ENCODE peak calls at places on chromosomes 3 and 15, in five cellular contexts. One of them, this sample, is unnamed.

GRCh38 chr3:126431103-126431534 is 36.4 kb downstream of the CFAP100 start:
- DNase-seq in WERI-Rb-1: no peak
- DNase-seq in sigmoid colon: no peak
- DNase-seq in ovary: no peak
- DNase-seq in uterus: no peak
- DNase-seq in this sample: peak

GRCh38 chr3:33047842-33048834 is 48.8 kb downstream of the GLB1 start:
- DNase-seq in WERI-Rb-1: no peak
- DNase-seq in sigmoid colon: no peak
- DNase-seq in ovary: no peak
- DNase-seq in uterus: no peak
- DNase-seq in this sample: peak

GRCh38 chr3:10223676-10224639 is 24.3 kb upstream of the TATDN2 start:
- DNase-seq in WERI-Rb-1: no peak
- DNase-seq in sigmoid colon: no peak
- DNase-seq in ovary: no peak
- DNase-seq in uterus: no peak
- DNase-seq in this sample: peak

GRCh38 chr3:110711130-110711832 is 360.3 kb upstream of the NECTIN3 start:
- DNase-seq in WERI-Rb-1: no peak
- DNase-seq in sigmoid colon: no peak
- DNase-seq in ovary: no peak
- DNase-seq in uterus: no peak
- DNase-seq in this sample: no peak

GRCh38 chr3:170081079-170081741 is 43.4 kb downstream of the GPR160 start:
- DNase-seq in WERI-Rb-1: no peak
- DNase-seq in sigmoid colon: no peak
- DNase-seq in ovary: no peak
- DNase-seq in uterus: no peak
- DNase-seq in this sample: no peak

GRCh38 chr3:181086011-181086410 is 96.5 kb upstream of the DNAJC19 start:
- DNase-seq in WERI-Rb-1: no peak
- DNase-seq in sigmoid colon: no peak
- DNase-seq in ovary: no peak
- DNase-seq in uterus: no peak
- DNase-seq in this sample: no peak

GRCh38 chr3:69425249-69425648 is 39.4 kb upstream of the FRMD4B start:
- DNase-seq in WERI-Rb-1: peak
- DNase-seq in sigmoid colon: no peak
- DNase-seq in ovary: no peak
- DNase-seq in uterus: no peak
- DNase-seq in this sample: no peak

GRCh38 chr3:195441971-195442572 is 748 bp downstream of the ACAP2 start:
- DNase-seq in WERI-Rb-1: peak
- DNase-seq in sigmoid colon: peak
- DNase-seq in ovary: no peak
- DNase-seq in uterus: peak
- DNase-seq in this sample: peak

GRCh38 chr15:95869920-95870319 is 460.6 kb upstream of the NR2F2 start:
- DNase-seq in WERI-Rb-1: no peak
- DNase-seq in sigmoid colon: no peak
- DNase-seq in ovary: no peak
- DNase-seq in uterus: no peak
- DNase-seq in this sample: no peak

GRCh38 chr3:141876381-141876890 is at the start of gene ATP1B3:
- DNase-seq in WERI-Rb-1: peak
- DNase-seq in sigmoid colon: peak
- DNase-seq in ovary: peak
- DNase-seq in uterus: peak
- DNase-seq in this sample: peak

GRCh38 chr15:29888651-29889050 is 66.4 kb upstream of the TJP1 start:
- DNase-seq in WERI-Rb-1: no peak
- DNase-seq in sigmoid colon: no peak
- DNase-seq in ovary: no peak
- DNase-seq in uterus: no peak
- DNase-seq in this sample: no peak

GRCh38 chr3:30631237-30631961 is 25.0 kb downstream of the TGFBR2 start:
- DNase-seq in WERI-Rb-1: no peak
- DNase-seq in sigmoid colon: no peak
- DNase-seq in ovary: no peak
- DNase-seq in uterus: no peak
- DNase-seq in this sample: no peak

GRCh38 chr3:108408883-108409612 is 101.3 kb downstream of the MYH15 start:
- DNase-seq in WERI-Rb-1: no peak
- DNase-seq in sigmoid colon: no peak
- DNase-seq in ovary: no peak
- DNase-seq in uterus: no peak
- DNase-seq in this sample: no peak

GRCh38 chr15:89809093-89809786 is 5.4 kb downstream of the ANPEP start:
- DNase-seq in WERI-Rb-1: no peak
- DNase-seq in sigmoid colon: no peak
- DNase-seq in ovary: no peak
- DNase-seq in uterus: no peak
- DNase-seq in this sample: no peak

GRCh38 chr15:71335591-71335990 is 220.3 kb downstream of the THSD4 start:
- DNase-seq in WERI-Rb-1: no peak
- DNase-seq in sigmoid colon: no peak
- DNase-seq in ovary: no peak
- DNase-seq in uterus: no peak
- DNase-seq in this sample: no peak

GRCh38 chr15:71333839-71334238 is 218.6 kb downstream of the THSD4 start:
- DNase-seq in WERI-Rb-1: no peak
- DNase-seq in sigmoid colon: no peak
- DNase-seq in ovary: no peak
- DNase-seq in uterus: no peak
- DNase-seq in this sample: no peak

GRCh38 chr15:71334874-71335273 is 219.6 kb downstream of the THSD4 start:
- DNase-seq in WERI-Rb-1: peak
- DNase-seq in sigmoid colon: no peak
- DNase-seq in ovary: no peak
- DNase-seq in uterus: no peak
- DNase-seq in this sample: no peak

GRCh38 chr15:71332605-71333004 is 217.3 kb downstream of the THSD4 start:
- DNase-seq in WERI-Rb-1: no peak
- DNase-seq in sigmoid colon: no peak
- DNase-seq in ovary: no peak
- DNase-seq in uterus: no peak
- DNase-seq in this sample: no peak

GRCh38 chr15:71334434-71334833 is 219.2 kb downstream of the THSD4 start:
- DNase-seq in WERI-Rb-1: no peak
- DNase-seq in sigmoid colon: no peak
- DNase-seq in ovary: no peak
- DNase-seq in uterus: no peak
- DNase-seq in this sample: no peak
- H3K4me3 ChIP-seq in WERI-Rb-1: no peak
- H3K4me3 ChIP-seq in sigmoid colon: no peak
- H3K4me3 ChIP-seq in ovary: no peak
- H3K4me3 ChIP-seq in uterus: no peak
- H3K4me3 ChIP-seq in this sample: no peak

GRCh38 chr3:59856921-59857320 is 807.1 kb upstream of the CFAP20DC start:
- DNase-seq in WERI-Rb-1: peak
- DNase-seq in sigmoid colon: no peak
- DNase-seq in ovary: no peak
- DNase-seq in uterus: no peak
- DNase-seq in this sample: no peak
- TF ChIP-seq CTCF in WERI-Rb-1: no peak
- TF ChIP-seq CTCF in sigmoid colon: no peak
- TF ChIP-seq CTCF in ovary: no peak
- TF ChIP-seq CTCF in uterus: no peak
- TF ChIP-seq CTCF in this sample: no peak

DNA sequence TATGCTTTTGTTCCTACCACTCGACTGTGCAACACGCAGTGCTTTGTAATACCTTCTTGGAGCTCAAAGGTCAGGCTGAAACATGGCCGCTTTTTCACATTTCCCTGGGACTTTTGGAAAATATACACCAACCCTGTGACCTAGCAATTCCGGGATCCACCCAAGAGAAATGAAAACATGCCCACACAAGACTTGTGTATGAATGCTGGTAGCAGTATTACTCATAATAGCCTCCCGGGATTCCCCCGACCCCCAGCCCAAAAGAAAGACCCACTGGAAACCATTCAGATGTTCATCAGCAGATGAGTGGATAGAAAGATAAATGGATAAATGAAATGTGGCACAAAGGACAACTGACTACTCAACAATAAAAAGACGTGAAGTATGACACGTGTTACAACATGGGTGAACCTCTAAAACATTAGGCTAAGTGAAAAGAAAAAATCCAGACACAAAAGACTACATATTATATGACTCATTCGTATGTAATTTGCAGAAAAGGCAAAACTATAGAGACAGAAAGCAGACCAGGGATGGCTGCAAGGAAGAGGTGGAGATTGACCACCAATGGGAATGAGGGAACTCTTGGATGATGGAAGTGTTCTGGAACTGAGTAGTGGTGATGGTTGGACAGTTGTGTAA is 104.1 kb downstream of the PGPEP1L start:
- DNase-seq in WERI-Rb-1: no peak
- DNase-seq in sigmoid colon: no peak
- DNase-seq in ovary: no peak
- DNase-seq in uterus: no peak
- DNase-seq in this sample: no peak
- H3K4me3 ChIP-seq in WERI-Rb-1: no peak
- H3K4me3 ChIP-seq in sigmoid colon: no peak
- H3K4me3 ChIP-seq in ovary: no peak
- H3K4me3 ChIP-seq in uterus: no peak
- H3K4me3 ChIP-seq in this sample: no peak

DNA sequence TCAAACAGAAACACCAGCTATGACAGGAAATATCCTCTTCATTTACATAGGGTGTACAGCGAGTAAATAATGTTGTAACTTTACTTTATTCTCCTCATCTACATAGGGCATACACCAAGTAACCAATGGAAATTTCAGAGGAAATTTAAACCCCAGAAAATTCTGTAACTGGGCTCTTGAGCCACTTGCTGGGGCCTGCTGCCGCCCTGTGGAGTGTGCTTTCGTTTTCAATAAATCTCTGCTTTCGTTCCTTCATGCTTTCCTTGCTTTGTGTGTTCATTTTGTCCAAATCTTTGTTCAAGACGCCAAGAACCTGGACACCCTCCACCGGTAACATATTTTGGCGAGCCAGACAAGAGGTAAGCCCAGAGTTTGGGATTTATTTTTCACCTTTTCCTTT is 990.4 kb upstream of the CADM2 start:
- DNase-seq in WERI-Rb-1: no peak
- DNase-seq in sigmoid colon: no peak
- DNase-seq in ovary: no peak
- DNase-seq in uterus: no peak
- DNase-seq in this sample: no peak
- TF ChIP-seq CTCF in WERI-Rb-1: no peak
- TF ChIP-seq CTCF in sigmoid colon: no peak
- TF ChIP-seq CTCF in ovary: no peak
- TF ChIP-seq CTCF in uterus: no peak
- TF ChIP-seq CTCF in this sample: no peak

GRCh38 chr3:49019941-49020334 is 1.6 kb upstream of the DALRD3 start:
- DNase-seq in WERI-Rb-1: no peak
- DNase-seq in sigmoid colon: no peak
- DNase-seq in ovary: peak
- DNase-seq in uterus: no peak
- DNase-seq in this sample: no peak
- H3K4me3 ChIP-seq in WERI-Rb-1: peak
- H3K4me3 ChIP-seq in sigmoid colon: peak
- H3K4me3 ChIP-seq in ovary: peak
- H3K4me3 ChIP-seq in uterus: peak
- H3K4me3 ChIP-seq in this sample: peak

DNA sequence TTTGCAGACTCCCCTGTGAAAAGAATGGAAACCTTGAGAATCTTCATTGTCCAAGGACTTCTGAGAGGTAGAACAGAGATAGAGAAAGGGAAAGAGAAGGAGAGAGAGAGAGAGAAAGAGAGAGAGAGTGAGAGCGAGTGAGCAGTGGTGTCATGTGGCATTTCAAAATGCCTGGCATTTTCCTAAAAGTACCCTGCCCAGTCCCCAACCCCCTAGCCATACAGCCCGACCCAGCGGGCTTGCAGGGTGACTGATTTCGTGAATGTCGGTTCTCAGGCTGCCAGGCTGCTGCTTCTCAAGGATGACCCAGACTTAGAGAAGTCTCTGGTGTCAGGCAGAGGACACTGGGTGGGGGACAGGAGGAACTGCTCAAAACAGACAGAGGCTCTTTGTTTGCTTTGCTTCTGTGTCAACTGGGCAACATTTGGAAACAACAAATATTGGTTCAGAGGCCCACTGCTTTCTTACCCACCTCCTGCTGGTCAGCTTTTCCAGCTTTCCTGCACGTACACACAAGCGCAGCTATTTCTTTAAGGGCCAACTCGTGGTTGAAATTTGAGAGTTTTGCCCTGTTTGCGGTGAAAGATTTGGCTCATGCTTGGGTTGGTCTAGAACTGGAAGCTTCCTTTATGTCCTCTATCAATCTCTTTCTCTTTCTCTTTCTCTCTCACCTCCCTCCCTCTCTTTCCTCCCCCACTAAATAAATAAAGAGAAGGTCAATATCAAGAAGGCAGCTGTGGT is 3.7 kb upstream of the TF start:
- DNase-seq in WERI-Rb-1: no peak
- DNase-seq in sigmoid colon: no peak
- DNase-seq in ovary: no peak
- DNase-seq in uterus: no peak
- DNase-seq in this sample: no peak
- TF ChIP-seq CTCF in WERI-Rb-1: no peak
- TF ChIP-seq CTCF in sigmoid colon: no peak
- TF ChIP-seq CTCF in ovary: no peak
- TF ChIP-seq CTCF in uterus: no peak
- TF ChIP-seq CTCF in this sample: no peak

GRCh38 chr3:192887701-192888100 is 30.0 kb downstream of the MB21D2 start:
- DNase-seq in WERI-Rb-1: no peak
- DNase-seq in sigmoid colon: no peak
- DNase-seq in ovary: no peak
- DNase-seq in uterus: no peak
- DNase-seq in this sample: no peak

GRCh38 chr3:192884831-192885356 is 32.8 kb downstream of the MB21D2 start:
- DNase-seq in WERI-Rb-1: no peak
- DNase-seq in sigmoid colon: no peak
- DNase-seq in ovary: no peak
- DNase-seq in uterus: no peak
- DNase-seq in this sample: no peak

GRCh38 chr3:192885374-192885773 is 32.3 kb downstream of the MB21D2 start:
- DNase-seq in WERI-Rb-1: no peak
- DNase-seq in sigmoid colon: no peak
- DNase-seq in ovary: no peak
- DNase-seq in uterus: no peak
- DNase-seq in this sample: no peak

GRCh38 chr3:192888121-192888520 is 29.5 kb downstream of the MB21D2 start:
- DNase-seq in WERI-Rb-1: no peak
- DNase-seq in sigmoid colon: no peak
- DNase-seq in ovary: no peak
- DNase-seq in uterus: no peak
- DNase-seq in this sample: no peak

DNA sequence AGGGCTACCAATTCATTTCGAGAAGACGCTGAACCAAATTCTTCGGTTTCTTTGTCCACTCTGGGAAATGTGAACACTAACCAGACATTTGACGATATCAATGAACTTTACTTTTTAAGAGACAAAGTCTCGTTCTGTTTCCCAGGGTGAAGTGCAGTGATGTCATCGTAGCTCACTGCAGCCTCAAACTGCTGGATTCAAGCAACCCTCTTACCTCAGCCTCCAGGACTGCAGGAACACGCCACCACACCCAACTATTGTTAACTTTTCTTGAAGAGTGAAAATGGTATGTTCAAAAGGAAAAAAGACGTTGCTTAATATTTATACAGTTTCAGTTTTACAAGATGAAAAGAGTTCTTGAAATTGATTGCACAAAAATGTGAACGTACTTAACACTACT is 30.6 kb downstream of the MB21D2 start:
- DNase-seq in WERI-Rb-1: no peak
- DNase-seq in sigmoid colon: no peak
- DNase-seq in ovary: no peak
- DNase-seq in uterus: no peak
- DNase-seq in this sample: no peak
- H3K4me3 ChIP-seq in WERI-Rb-1: no peak
- H3K4me3 ChIP-seq in sigmoid colon: no peak
- H3K4me3 ChIP-seq in ovary: no peak
- H3K4me3 ChIP-seq in uterus: no peak
- H3K4me3 ChIP-seq in this sample: peak